ENCODE peak calls at places on chromosomes 5 and 9, in seven cellular contexts. C is OCI-LY7, K is GM12878, D is prostate gland, Z is heart right ventricle, M is heart left ventricle, P is upper lobe of right lung. V is an unnamed sample.

GRCh38 chr5:66860199-66860975 is 264.2 kb downstream of the MAST4 start:
- DNase-seq in P (no peak), D (no peak), Z (no peak), C (no peak), K (no peak), M (peak; percentile 25), V (no peak)

GRCh38 chr5:135150767-135151166 is 116.7 kb upstream of the PITX1 start:
- DNase-seq in M (no peak), K (no peak), Z (no peak), P (no peak), D (no peak), C (no peak), V (peak; percentile 24)

GRCh38 chr9:135066291-135066690 is 21.2 kb upstream of the OLFM1 start:
- DNase-seq in Z (no peak), P (peak; percentile 20), M (no peak), C (no peak), K (no peak), D (no peak), V (peak; percentile 20)

GRCh38 chr9:135877776-135878527 is 29.4 kb downstream of the CAMSAP1 start:
- DNase-seq in M (no peak), D (no peak), K (no peak), Z (no peak), C (no peak), P (no peak), V (no peak)

GRCh38 chr5:154162475-154163217 is 27.9 kb upstream of the GALNT10 start:
- DNase-seq in C (no peak), Z (no peak), K (no peak), D (no peak), M (no peak), P (no peak), V (no peak)

GRCh38 chr5:1437452-1437851 is 7.8 kb downstream of the SLC6A3 start:
- DNase-seq in C (no peak), P (no peak), D (no peak), K (no peak), M (no peak), Z (no peak), V (no peak)

GRCh38 chr9:122379340-122379739 is 8.5 kb downstream of the PTGS1 start:
- DNase-seq in K (no peak), Z (no peak), D (no peak), C (peak; percentile 43), P (no peak), M (no peak), V (no peak)

GRCh38 chr9:14906000-14906399 is 4.2 kb downstream of the FREM1 start:
- DNase-seq in D (no peak), Z (no peak), K (no peak), P (no peak), M (no peak), C (no peak), V (no peak)

GRCh38 chr9:7735311-7735710 is 64.3 kb downstream of the DMAC1 start:
- DNase-seq in Z (no peak), M (no peak), P (no peak), D (no peak), K (no peak), C (no peak), V (no peak)

GRCh38 chr5:73143716-73144115 is 23.3 kb downstream of the TMEM171 start:
- DNase-seq in K (no peak), C (no peak), D (no peak), M (no peak), Z (no peak), P (no peak), V (no peak)

GRCh38 chr5:113922343-113922742 is 408.8 kb downstream of the YTHDC2 start:
- DNase-seq in M (no peak), C (no peak), D (no peak), Z (no peak), P (no peak), K (no peak), V (no peak)

GRCh38 chr9:134624119-134624826 is 17.3 kb upstream of the COL5A1 start:
- DNase-seq in P (peak; percentile 51), C (no peak), Z (no peak), D (no peak), M (no peak), K (no peak), V (peak; percentile 64)

GRCh38 chr5:63341442-63341841 is 620.8 kb downstream of the HTR1A start:
- DNase-seq in P (no peak), K (no peak), Z (no peak), D (no peak), M (no peak), C (no peak), V (no peak)

GRCh38 chr9:132288371-132288770 is 66.4 kb downstream of the SETX start:
- DNase-seq in K (no peak), M (no peak), P (no peak), D (no peak), C (no peak), Z (no peak), V (no peak)

GRCh38 chr5:944992-945685 is 52.5 kb downstream of the TRIP13 start:
- DNase-seq in Z (no peak), K (no peak), P (peak; percentile 32), C (no peak), D (no peak), M (no peak), V (no peak)

GRCh38 chr5:82257247-82257646 is 20.9 kb downstream of the RPS23 start:
- DNase-seq in D (no peak), C (no peak), M (no peak), K (no peak), Z (no peak), P (no peak), V (no peak)

GRCh38 chr5:82252744-82253143 is 25.4 kb downstream of the RPS23 start:
- DNase-seq in M (no peak), Z (no peak), D (no peak), P (no peak), C (no peak), K (no peak), V (no peak)

GRCh38 chr5:82255844-82256243 is 22.3 kb downstream of the RPS23 start:
- DNase-seq in P (no peak), D (no peak), Z (no peak), M (no peak), C (no peak), K (no peak), V (no peak)

GRCh38 chr5:82259172-82259800 is 18.9 kb downstream of the RPS23 start:
- DNase-seq in M (no peak), D (no peak), K (no peak), P (no peak), Z (no peak), C (peak; percentile 41), V (no peak)

DNA sequence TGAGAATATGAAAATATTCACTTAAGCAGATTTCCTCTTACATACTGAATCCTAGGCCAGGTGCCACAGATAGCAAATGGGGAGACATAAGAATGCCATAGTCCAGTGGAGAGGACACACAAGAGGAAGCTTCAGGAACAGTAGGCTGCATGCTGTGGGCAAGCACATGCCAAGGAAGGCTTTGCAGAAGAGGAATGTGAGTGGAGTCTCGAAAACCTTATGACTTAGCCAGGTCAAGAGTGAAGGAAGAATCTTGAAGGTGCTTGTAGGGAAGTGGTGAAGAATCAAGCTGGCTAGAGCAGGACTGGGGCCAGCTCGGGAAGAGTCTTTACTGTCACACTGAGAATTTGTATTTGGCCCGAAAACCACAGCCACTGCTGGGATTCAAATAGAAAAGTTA is 20.4 kb downstream of the RPS23 start:
- DNase-seq in M (no peak), P (no peak), K (no peak), D (no peak), C (no peak), Z (no peak), V (no peak)
- H3K4me3 ChIP-seq in M (no peak overlapping the region), P (no peak overlapping the region), K (no peak overlapping the region), D (no peak overlapping the region), C (no peak overlapping the region), Z (no peak overlapping the region), V (no peak overlapping the region)

DNA sequence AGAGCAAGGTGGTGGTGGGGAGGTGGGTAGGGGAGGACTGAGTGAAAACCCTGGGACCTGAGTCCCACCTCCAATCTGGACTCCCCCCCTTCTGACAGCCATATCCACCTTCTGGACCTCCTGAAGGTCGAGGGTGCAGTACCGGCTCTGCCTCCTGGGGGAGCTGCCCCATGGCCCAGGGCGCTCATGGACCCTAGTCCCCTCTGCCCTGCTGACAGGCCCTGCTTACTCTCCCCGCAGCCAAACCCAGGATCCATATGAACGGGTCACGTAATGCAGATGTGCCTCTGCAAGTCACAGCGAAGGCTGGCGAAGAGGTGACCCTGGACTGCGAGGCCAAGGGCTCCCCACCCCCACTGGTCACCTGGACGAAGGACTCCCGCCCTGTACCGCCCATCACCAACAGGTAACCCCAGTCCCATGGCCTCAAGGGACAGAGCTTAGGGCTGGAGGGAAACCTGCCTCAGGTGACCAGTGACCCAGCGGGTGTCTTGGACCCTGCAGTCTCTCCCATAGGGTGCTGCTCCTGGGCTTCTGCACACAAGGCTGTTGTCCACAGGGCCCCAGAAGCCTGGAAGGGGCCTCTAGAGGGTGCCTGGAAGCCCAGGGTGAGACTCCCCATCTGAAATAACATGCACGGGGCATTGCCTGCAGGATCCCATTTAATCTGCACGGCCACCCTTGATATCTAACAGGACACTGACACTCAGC is 61.7 kb downstream of the HMCN2 start:
- DNase-seq in Z (no peak), K (no peak), C (no peak), P (no peak), M (no peak), D (no peak), V (no peak)
- H3K27ac ChIP-seq in Z (no peak overlapping the region), K (no peak overlapping the region), C (no peak overlapping the region), P (no peak overlapping the region), M (peak overlapping the region; percentile 84), D (peak overlapping the region; percentile 73), V (peak overlapping the region; percentile 42)

GRCh38 chr5:126615286-126615685 is 14.5 kb downstream of the PHAX start:
- DNase-seq in P (no peak), M (no peak), D (no peak), K (peak; percentile 63), Z (no peak), C (peak; percentile 94), V (no peak)
- TF ChIP-seq CTCF in P (no peak), M (no peak), D (no peak), K (peak; percentile 50), Z (no peak), C (peak; percentile 94), V (no peak)

GRCh38 chr9:27519466-27520465 is 4.3 kb upstream of the IFNK start:
- DNase-seq in D (no peak), Z (no peak), K (no peak), C (no peak), M (no peak), P (no peak), V (no peak)
- H3K4me3 ChIP-seq in D (no peak overlapping the region), Z (no peak overlapping the region), K (no peak overlapping the region), C (no peak overlapping the region), M (no peak overlapping the region), P (no peak overlapping the region), V (no peak overlapping the region)